ENCODE peak calls at places on chromosome 10, in five cellular contexts. One of them, this sample, is unnamed.

GRCh38 chr10:123134915-123135414 is 805 bp upstream of the HMX3 start:
- DNase-seq in PC-3: no peak
- DNase-seq in lower lobe of right lung: no peak
- DNase-seq in AG10803: no peak
- DNase-seq in NK-92 treated with Interleukin-12 subunit alpha and Interleukin-12 subunit beta, amount 100 ng/mL, for 24 hours: no peak
- DNase-seq in this sample: no peak

GRCh38 chr10:114504769-114505579 is 100.7 kb upstream of the AFAP1L2 start:
- DNase-seq in NK-92 treated with Interleukin-12 subunit alpha and Interleukin-12 subunit beta, amount 100 ng/mL, for 24 hours: no peak
- DNase-seq in AG10803: peak; percentile 83
- DNase-seq in PC-3: peak; percentile 40
- DNase-seq in lower lobe of right lung: no peak
- DNase-seq in this sample: no peak

GRCh38 chr10:121702351-121703320 is 104.4 kb upstream of the FGFR2 start:
- DNase-seq in NK-92 treated with Interleukin-12 subunit alpha and Interleukin-12 subunit beta, amount 100 ng/mL, for 24 hours: no peak
- DNase-seq in lower lobe of right lung: no peak
- DNase-seq in AG10803: peak; percentile 78
- DNase-seq in PC-3: peak; percentile 41
- DNase-seq in this sample: no peak

GRCh38 chr10:102421645-102422585 is 1.3 kb downstream of the FBXL15 start:
- DNase-seq in lower lobe of right lung: peak; percentile 76
- DNase-seq in PC-3: peak; percentile 34
- DNase-seq in NK-92 treated with Interleukin-12 subunit alpha and Interleukin-12 subunit beta, amount 100 ng/mL, for 24 hours: no peak
- DNase-seq in AG10803: no peak
- DNase-seq in this sample: no peak

GRCh38 chr10:17214486-17214885 is 13.0 kb upstream of the TRDMT1 start:
- DNase-seq in PC-3: no peak
- DNase-seq in AG10803: peak; percentile 87
- DNase-seq in lower lobe of right lung: no peak
- DNase-seq in NK-92 treated with Interleukin-12 subunit alpha and Interleukin-12 subunit beta, amount 100 ng/mL, for 24 hours: no peak
- DNase-seq in this sample: no peak

GRCh38 chr10:18079665-18080295 is 60.4 kb upstream of the CACNB2 start:
- DNase-seq in AG10803: peak; percentile 13
- DNase-seq in lower lobe of right lung: no peak
- DNase-seq in PC-3: peak; percentile 15
- DNase-seq in NK-92 treated with Interleukin-12 subunit alpha and Interleukin-12 subunit beta, amount 100 ng/mL, for 24 hours: no peak
- DNase-seq in this sample: no peak

GRCh38 chr10:131931981-131932380 is 31.2 kb downstream of the PPP2R2D start:
- DNase-seq in AG10803: no peak
- DNase-seq in lower lobe of right lung: no peak
- DNase-seq in NK-92 treated with Interleukin-12 subunit alpha and Interleukin-12 subunit beta, amount 100 ng/mL, for 24 hours: no peak
- DNase-seq in PC-3: no peak
- DNase-seq in this sample: no peak

GRCh38 chr10:124594240-124594639 is 132.6 kb downstream of the LHPP start:
- DNase-seq in PC-3: no peak
- DNase-seq in NK-92 treated with Interleukin-12 subunit alpha and Interleukin-12 subunit beta, amount 100 ng/mL, for 24 hours: no peak
- DNase-seq in AG10803: no peak
- DNase-seq in lower lobe of right lung: no peak
- DNase-seq in this sample: no peak

GRCh38 chr10:47406870-47407648 is 23.0 kb upstream of the ZNF488 start:
- DNase-seq in NK-92 treated with Interleukin-12 subunit alpha and Interleukin-12 subunit beta, amount 100 ng/mL, for 24 hours: no peak
- DNase-seq in AG10803: peak; percentile 47
- DNase-seq in PC-3: peak; percentile 98
- DNase-seq in lower lobe of right lung: no peak
- DNase-seq in this sample: no peak

GRCh38 chr10:70664702-70665195 is 7.6 kb upstream of the ADAMTS14 start:
- DNase-seq in PC-3: peak; percentile 98
- DNase-seq in NK-92 treated with Interleukin-12 subunit alpha and Interleukin-12 subunit beta, amount 100 ng/mL, for 24 hours: no peak
- DNase-seq in lower lobe of right lung: no peak
- DNase-seq in AG10803: peak; percentile 99
- DNase-seq in this sample: no peak

GRCh38 chr10:69571618-69572158 is 1.5 kb downstream of the NEUROG3 start:
- DNase-seq in lower lobe of right lung: no peak
- DNase-seq in AG10803: no peak
- DNase-seq in NK-92 treated with Interleukin-12 subunit alpha and Interleukin-12 subunit beta, amount 100 ng/mL, for 24 hours: no peak
- DNase-seq in PC-3: no peak
- DNase-seq in this sample: no peak

GRCh38 chr10:5413012-5413938 is 918 bp downstream of the NET1 start:
- DNase-seq in NK-92 treated with Interleukin-12 subunit alpha and Interleukin-12 subunit beta, amount 100 ng/mL, for 24 hours: no peak
- DNase-seq in AG10803: peak; percentile 43
- DNase-seq in lower lobe of right lung: no peak
- DNase-seq in PC-3: peak; percentile 20
- DNase-seq in this sample: no peak

GRCh38 chr10:116878123-116878522 is 28.8 kb downstream of the ENO4 start:
- DNase-seq in lower lobe of right lung: no peak
- DNase-seq in AG10803: no peak
- DNase-seq in PC-3: no peak
- DNase-seq in NK-92 treated with Interleukin-12 subunit alpha and Interleukin-12 subunit beta, amount 100 ng/mL, for 24 hours: no peak
- DNase-seq in this sample: no peak

GRCh38 chr10:24889636-24890035 is 62.8 kb downstream of the PRTFDC1 start:
- DNase-seq in lower lobe of right lung: no peak
- DNase-seq in AG10803: peak; percentile 23
- DNase-seq in PC-3: peak; percentile 65
- DNase-seq in NK-92 treated with Interleukin-12 subunit alpha and Interleukin-12 subunit beta, amount 100 ng/mL, for 24 hours: no peak
- DNase-seq in this sample: no peak

GRCh38 chr10:3757638-3758490 is 27.1 kb downstream of the KLF6 start:
- DNase-seq in AG10803: no peak
- DNase-seq in lower lobe of right lung: no peak
- DNase-seq in PC-3: peak; percentile 49
- DNase-seq in NK-92 treated with Interleukin-12 subunit alpha and Interleukin-12 subunit beta, amount 100 ng/mL, for 24 hours: peak; percentile 75
- DNase-seq in this sample: peak; percentile 81

GRCh38 chr10:91579351-91579985 is 53.4 kb downstream of the PPP1R3C start:
- DNase-seq in lower lobe of right lung: no peak
- DNase-seq in NK-92 treated with Interleukin-12 subunit alpha and Interleukin-12 subunit beta, amount 100 ng/mL, for 24 hours: no peak
- DNase-seq in AG10803: peak; percentile 91
- DNase-seq in PC-3: no peak
- DNase-seq in this sample: no peak

GRCh38 chr10:48309711-48310226 is 3.3 kb downstream of the MAPK8 start:
- DNase-seq in lower lobe of right lung: no peak
- DNase-seq in NK-92 treated with Interleukin-12 subunit alpha and Interleukin-12 subunit beta, amount 100 ng/mL, for 24 hours: no peak
- DNase-seq in AG10803: peak; percentile 69
- DNase-seq in PC-3: peak; percentile 73
- DNase-seq in this sample: no peak

GRCh38 chr10:77177161-77177560 is 460.4 kb downstream of the KCNMA1 start:
- DNase-seq in lower lobe of right lung: no peak
- DNase-seq in PC-3: no peak
- DNase-seq in AG10803: no peak
- DNase-seq in NK-92 treated with Interleukin-12 subunit alpha and Interleukin-12 subunit beta, amount 100 ng/mL, for 24 hours: no peak
- DNase-seq in this sample: no peak

GRCh38 chr10:110629680-110630191 is 14.4 kb upstream of the RBM20 start:
- DNase-seq in NK-92 treated with Interleukin-12 subunit alpha and Interleukin-12 subunit beta, amount 100 ng/mL, for 24 hours: no peak
- DNase-seq in lower lobe of right lung: no peak
- DNase-seq in PC-3: peak; percentile 98
- DNase-seq in AG10803: peak; percentile 35
- DNase-seq in this sample: no peak

GRCh38 chr10:26439436-26440090 is 1.4 kb downstream of the APBB1IP start:
- DNase-seq in lower lobe of right lung: no peak
- DNase-seq in AG10803: peak; percentile 51
- DNase-seq in PC-3: no peak
- DNase-seq in NK-92 treated with Interleukin-12 subunit alpha and Interleukin-12 subunit beta, amount 100 ng/mL, for 24 hours: no peak
- DNase-seq in this sample: no peak

GRCh38 chr10:127840884-127841283 is 51.9 kb downstream of the CLRN3 start:
- DNase-seq in PC-3: no peak
- DNase-seq in AG10803: no peak
- DNase-seq in NK-92 treated with Interleukin-12 subunit alpha and Interleukin-12 subunit beta, amount 100 ng/mL, for 24 hours: no peak
- DNase-seq in lower lobe of right lung: peak; percentile 59
- DNase-seq in this sample: no peak